ENCODE peak calls at places on chromosomes 7 and 10, in seven cellular contexts. Q is GM23338; F is hepatocyte; K is mesenchymal stem cell; M is left ventricle myocardium inferior; T is CD8-positive, alpha-beta memory T cell; C is adrenal gland. Z is an unnamed sample.

GRCh38 chr7:44867073-44867990 is 18.0 kb downstream of the PURB start:
- DNase-seq in Q (no peak), F (peak; percentile 62), K (peak; percentile 93), M (no peak), T (no peak), C (peak; percentile 79), Z (peak; percentile 93)

GRCh38 chr10:271722-272121 is 136.5 kb downstream of the ZMYND11 start:
- DNase-seq in Q (no peak), F (no peak), K (no peak), M (no peak), T (no peak), C (no peak), Z (no peak)

GRCh38 chr7:36129048-36129534 is 24.0 kb upstream of the EEPD1 start:
- DNase-seq in Q (no peak), F (peak; percentile 47), K (peak; percentile 56), M (no peak), T (no peak), C (peak; percentile 28), Z (no peak)

GRCh38 chr7:12898004-12898403 is 210.6 kb downstream of the ARL4A start:
- DNase-seq in Q (no peak), F (no peak), K (no peak), M (no peak), T (no peak), C (no peak), Z (no peak)

GRCh38 chr10:108783897-108784296 is 1139.4 kb downstream of the XPNPEP1 start:
- DNase-seq in Q (peak; percentile 84), F (peak; percentile 58), K (peak; percentile 35), M (no peak), T (no peak), C (no peak), Z (no peak)

GRCh38 chr7:44145419-44145968 is 4.4 kb upstream of the MYL7 start:
- DNase-seq in Q (peak; percentile 75), F (no peak), K (no peak), M (no peak), T (peak; percentile 68), C (peak; percentile 15), Z (peak; percentile 79)

GRCh38 chr7:45657890-45658715 is 83.9 kb downstream of the ADCY1 start:
- DNase-seq in Q (no peak), F (no peak), K (no peak), M (no peak), T (no peak), C (no peak), Z (no peak)

GRCh38 chr10:114094795-114095194 is 51.1 kb downstream of the ADRB1 start:
- DNase-seq in Q (no peak), F (no peak), K (no peak), M (no peak), T (no peak), C (no peak), Z (no peak)

GRCh38 chr10:70241081-70241480 is 7.9 kb upstream of the PPA1 start:
- DNase-seq in Q (no peak), F (no peak), K (no peak), M (no peak), T (no peak), C (no peak), Z (no peak)

GRCh38 chr10:117553171-117553814 is 10.7 kb downstream of the EMX2 start:
- DNase-seq in Q (peak; percentile 72), F (no peak), K (no peak), M (no peak), T (no peak), C (no peak), Z (no peak)

GRCh38 chr10:132589015-132589414 is 51.4 kb downstream of the INPP5A start:
- DNase-seq in Q (no peak), F (no peak), K (no peak), M (no peak), T (no peak), C (no peak), Z (peak; percentile 81)

GRCh38 chr10:82288461-82288881 is 413.5 kb downstream of the NRG3 start:
- DNase-seq in Q (no peak), F (no peak), K (peak; percentile 15), M (no peak), T (no peak), C (no peak), Z (peak; percentile 17)

GRCh38 chr10:62071846-62072281 is 170.4 kb downstream of the ARID5B start:
- DNase-seq in Q (no peak), F (no peak), K (peak; percentile 50), M (no peak), T (no peak), C (no peak), Z (no peak)

DNA sequence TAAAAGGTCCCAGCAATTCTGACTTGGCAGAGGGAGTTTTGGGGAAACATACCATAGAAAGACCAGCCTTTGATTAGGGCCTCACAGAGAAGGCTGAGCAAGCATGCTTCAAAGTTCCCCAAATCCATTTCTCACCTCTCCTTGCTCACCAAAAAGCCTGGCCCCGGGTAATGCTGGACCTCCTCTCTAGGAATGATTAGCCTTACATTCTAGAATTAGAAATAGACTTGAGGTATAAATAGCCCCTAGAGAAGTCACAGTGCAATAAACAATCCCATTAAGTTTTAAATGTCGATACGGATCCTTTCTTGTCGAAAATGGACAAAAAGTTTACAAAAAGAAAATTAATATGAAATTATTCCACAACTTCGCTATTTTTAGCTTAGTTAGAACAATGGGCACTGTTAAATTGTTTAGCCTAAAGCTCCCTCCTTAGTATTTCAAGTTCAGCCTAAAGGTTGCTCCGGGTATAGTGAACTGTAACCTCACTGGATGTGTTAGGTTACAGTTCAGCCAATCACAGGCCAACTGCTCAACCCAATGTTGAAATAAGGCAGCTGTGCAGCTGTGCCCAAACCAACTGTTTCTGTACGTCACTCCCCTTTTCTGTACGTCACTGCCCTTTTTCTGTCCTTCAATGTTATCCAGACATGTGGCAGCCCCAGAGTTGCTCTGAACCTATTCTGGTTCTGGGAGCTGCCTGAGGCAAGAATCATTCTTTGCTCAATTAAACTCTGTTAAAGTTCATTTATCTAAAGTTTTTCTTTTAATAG is 7.9 kb upstream of the GSDME start:
- DNase-seq in Q (no peak), F (no peak), K (peak; percentile 38), M (no peak), T (no peak), C (no peak), Z (no peak)
- H3K4me3 ChIP-seq in Q (no peak overlapping the region), F (no peak overlapping the region), K (no peak overlapping the region), M (no peak overlapping the region), T (no peak overlapping the region), C (no peak overlapping the region), Z (no peak overlapping the region)

DNA sequence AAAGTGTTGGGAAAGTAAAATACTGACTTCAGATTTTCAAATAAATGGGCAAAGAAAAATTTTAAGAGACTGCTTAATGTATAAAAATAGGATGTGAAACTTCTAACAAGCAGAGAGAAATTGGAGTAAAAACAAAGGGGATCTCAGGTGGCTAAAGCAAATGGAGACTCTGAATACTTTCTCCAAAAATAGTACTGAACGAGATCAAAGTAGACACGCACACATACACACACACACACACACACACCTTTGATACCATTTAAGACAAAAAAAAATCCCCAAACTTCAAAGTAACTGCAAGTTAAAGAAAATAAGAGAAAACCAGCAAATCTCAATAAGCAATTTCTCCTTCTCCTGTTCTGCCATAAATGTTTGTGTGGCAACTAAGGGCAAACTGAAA is 307.3 kb downstream of the CRPPA start:
- DNase-seq in Q (no peak), F (no peak), K (no peak), M (no peak), T (no peak), C (no peak), Z (no peak)
- H3K4me3 ChIP-seq in Q (no peak overlapping the region), F (no peak overlapping the region), K (no peak overlapping the region), M (no peak overlapping the region), T (no peak overlapping the region), C (no peak overlapping the region), Z (no peak overlapping the region)

GRCh38 chr7:155459133-155459866 is 1.4 kb downstream of the EN2 start:
- DNase-seq in Q (peak; percentile 66), F (no peak), K (no peak), M (no peak), T (no peak), C (no peak), Z (peak; percentile 84)
- H3K4me3 ChIP-seq in Q (peak overlapping the region; percentile 39), F (no peak overlapping the region), K (no peak overlapping the region), M (peak overlapping the region; percentile 55), T (no peak overlapping the region), C (no peak overlapping the region), Z (no peak overlapping the region)

DNA sequence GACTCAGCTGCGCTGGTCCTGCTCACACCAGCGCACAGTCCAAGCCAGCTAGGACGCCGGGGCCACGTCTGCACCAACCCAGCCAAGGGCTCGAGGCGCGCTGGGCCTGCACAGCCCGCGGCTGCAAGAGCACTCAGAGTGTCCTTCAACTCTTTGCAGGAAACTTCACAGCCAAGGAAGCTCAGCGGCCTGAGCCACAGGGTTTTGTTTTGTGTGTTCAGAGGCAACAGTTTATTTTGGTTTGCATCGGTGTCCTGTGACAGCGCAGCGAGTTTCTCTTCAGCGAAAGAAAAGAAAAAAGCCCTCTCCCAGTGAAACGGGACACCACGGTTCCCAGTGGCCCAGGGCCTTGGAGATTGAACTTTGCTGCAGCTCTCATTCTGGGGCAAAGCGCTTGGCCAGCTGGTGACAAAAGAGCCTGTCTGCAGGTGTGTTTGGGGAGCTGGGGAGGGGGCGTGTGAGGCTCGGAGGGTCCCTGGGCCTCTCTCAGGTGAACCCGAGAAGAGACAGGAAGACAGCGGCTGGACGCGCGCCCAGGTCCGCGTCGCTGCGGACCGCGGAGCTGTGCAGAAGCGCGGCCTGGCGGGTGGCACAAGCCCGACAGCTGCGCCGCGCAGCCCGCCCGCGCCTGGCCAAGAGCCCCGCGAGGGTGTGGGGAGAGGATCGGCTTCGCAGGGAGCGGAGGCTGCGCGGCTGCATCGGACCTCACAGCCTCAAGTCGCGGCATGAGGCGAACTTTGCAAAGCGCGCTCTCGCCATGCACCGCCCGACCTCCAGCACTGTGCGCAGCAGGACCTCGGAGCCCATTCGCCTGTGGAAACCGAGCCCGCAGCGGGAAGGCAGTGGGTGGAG is 922 bp downstream of the CXCL12 start:
- DNase-seq in Q (peak; percentile 63), F (peak; percentile 42), K (peak; percentile 50), M (peak; percentile 51), T (no peak), C (no peak), Z (peak; percentile 96)
- H3K4me3 ChIP-seq in Q (peak overlapping the region; percentile 85), F (peak overlapping the region; percentile 49), K (peak overlapping the region; percentile 74), M (peak overlapping the region; percentile 93), T (no peak overlapping the region), C (no peak overlapping the region), Z (peak overlapping the region; percentile 88)

DNA sequence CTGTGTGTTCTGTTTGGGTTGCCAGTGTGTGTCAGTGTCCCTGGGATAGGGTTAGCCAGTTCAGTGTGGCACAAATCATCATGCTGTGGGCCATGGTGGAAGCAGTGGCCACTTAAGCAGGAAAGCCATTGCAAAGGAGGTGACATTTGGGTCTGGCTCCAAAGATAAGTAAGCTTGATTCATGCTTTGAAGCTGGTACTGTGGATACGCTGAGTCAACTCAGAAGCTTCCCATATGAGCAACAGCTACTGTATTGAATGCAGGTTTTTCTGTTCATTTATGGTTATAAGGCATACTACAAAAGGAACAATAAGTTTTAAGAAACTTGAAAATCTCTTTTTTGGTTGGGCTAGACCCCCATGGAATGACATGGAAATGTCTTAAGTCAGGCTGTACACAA is 143.1 kb downstream of the BMPER start:
- DNase-seq in Q (no peak), F (no peak), K (no peak), M (no peak), T (no peak), C (no peak), Z (no peak)
- H3K4me3 ChIP-seq in Q (no peak overlapping the region), F (no peak overlapping the region), K (no peak overlapping the region), M (no peak overlapping the region), T (no peak overlapping the region), C (no peak overlapping the region), Z (no peak overlapping the region)

Z was measured in osteoblast.